ENCODE peak calls at places on chromosomes 5 and 9, in five cellular contexts. U is neuronal stem cell; T is CD4-positive, alpha-beta memory T cell; P is GM23248; O is cardiac muscle cell. S is an unnamed sample.

GRCh38 chr9:120362446-120362845 is 217.5 kb downstream of the CDK5RAP2 start:
- DNase-seq in U (no peak), T (no peak), O (peak; percentile 48), P (peak; percentile 28), S (no peak)

GRCh38 chr9:6944896-6945295 is 187.1 kb downstream of the KDM4C start:
- DNase-seq in P (peak; percentile 50), U (no peak), T (no peak), O (no peak), S (peak; percentile 79)

GRCh38 chr5:133421394-133421793 is 190.9 kb downstream of the FSTL4 start:
- DNase-seq in O (peak; percentile 25), U (no peak), P (peak; percentile 43), T (no peak), S (no peak)

GRCh38 chr5:73948720-73949119 is 322.7 kb downstream of the ARHGEF28 start:
- DNase-seq in T (no peak), P (peak; percentile 72), U (no peak), O (peak; percentile 62), S (no peak)

GRCh38 chr5:5340206-5340729 is 82.2 kb upstream of the ICE1 start:
- DNase-seq in U (no peak), T (no peak), P (peak; percentile 97), O (peak; percentile 92), S (no peak)

GRCh38 chr9:4832786-4833579 is 40.2 kb downstream of the RCL1 start:
- DNase-seq in P (peak; percentile 97), U (no peak), T (no peak), O (peak; percentile 92), S (peak; percentile 94)

GRCh38 chr9:84146893-84147705 is 166.5 kb downstream of the RMI1 start:
- DNase-seq in O (no peak), T (no peak), P (peak; percentile 48), U (no peak), S (no peak)

GRCh38 chr5:120405923-120406322 is 58.2 kb upstream of the PRR16 start:
- DNase-seq in P (peak; percentile 50), U (no peak), T (no peak), O (peak; percentile 71), S (no peak)

GRCh38 chr5:14109041-14109747 is 33.9 kb upstream of the TRIO start:
- DNase-seq in T (no peak), U (no peak), O (no peak), P (peak; percentile 91), S (peak; percentile 53)

GRCh38 chr9:89606567-89607311 is 1.9 kb downstream of the GADD45G start:
- DNase-seq in P (peak; percentile 75), T (no peak), O (peak; percentile 43), U (peak; percentile 32), S (no peak)

GRCh38 chr5:60634054-60634453 is 65.9 kb downstream of the DEPDC1B start:
- DNase-seq in T (no peak), P (peak; percentile 4), U (no peak), O (peak; percentile 61), S (no peak)

GRCh38 chr5:75856056-75856455 is 138.8 kb upstream of the POC5 start:
- DNase-seq in U (no peak), O (no peak), T (no peak), P (no peak), S (no peak)

GRCh38 chr9:96071245-96072124 is 196.0 kb downstream of the ERCC6L2 start:
- DNase-seq in P (peak; percentile 51), O (peak; percentile 50), U (peak; percentile 21), T (no peak), S (no peak)

GRCh38 chr9:80899208-80899607 is 790.1 kb downstream of the TLE1 start:
- DNase-seq in T (no peak), U (no peak), P (no peak), O (peak; percentile 17), S (no peak)

GRCh38 chr9:88187631-88188030 is 49.4 kb upstream of the SPATA31C2 start:
- DNase-seq in T (no peak), O (no peak), U (no peak), P (peak; percentile 49), S (no peak)

GRCh38 chr5:140875085-140876065 is at the start of gene PCDHA12:
- DNase-seq in T (no peak), O (no peak), U (peak; percentile 55), P (no peak), S (no peak)

GRCh38 chr5:943201-943873 is 50.7 kb downstream of the TRIP13 start:
- DNase-seq in T (no peak), O (no peak), P (no peak), U (no peak), S (no peak)

GRCh38 chr9:98994226-98995058 is 50.7 kb downstream of the COL15A1 start:
- DNase-seq in U (no peak), P (peak; percentile 42), T (no peak), O (peak; percentile 25), S (no peak)

GRCh38 chr5:81070561-81070960 is 110.4 kb downstream of the RASGRF2 start:
- DNase-seq in T (no peak), O (no peak), P (no peak), U (no peak), S (no peak)

GRCh38 chr9:20732118-20732517 is 48.1 kb downstream of the FOCAD start:
- DNase-seq in O (peak; percentile 68), T (no peak), U (no peak), P (peak; percentile 69), S (peak; percentile 97)

GRCh38 chr9:6829027-6829426 is 71.3 kb downstream of the KDM4C start:
- DNase-seq in T (no peak), U (no peak), O (no peak), P (peak; percentile 45), S (peak; percentile 12)

GRCh38 chr5:118687671-118688621 is 300.4 kb downstream of the DTWD2 start:
- DNase-seq in P (no peak), U (no peak), O (no peak), T (no peak), S (no peak)

GRCh38 chr9:106019017-106019692 is 324.8 kb downstream of the TMEM38B start:
- DNase-seq in T (no peak), P (no peak), O (no peak), U (no peak), S (no peak)

GRCh38 chr9:129568560-129569505 is 52.1 kb downstream of the C9orf50 start:
- DNase-seq in P (peak; percentile 55), O (peak; percentile 62), T (no peak), U (no peak), S (no peak)

GRCh38 chr9:69809304-69809863 is 11.2 kb upstream of the CFAP95 start:
- DNase-seq in P (peak; percentile 51), T (no peak), U (no peak), O (peak; percentile 37), S (no peak)

GRCh38 chr5:96459313-96460109 is 26.5 kb upstream of the PCSK1 start:
- DNase-seq in U (no peak), P (no peak), T (no peak), O (no peak), S (no peak)

GRCh38 chr5:132116072-132116471 is 42.5 kb downstream of the CSF2 start:
- DNase-seq in O (no peak), T (no peak), U (no peak), P (no peak), S (no peak)

GRCh38 chr9:71760901-71761300 is 7.4 kb downstream of the CEMIP2 start:
- DNase-seq in P (no peak), T (no peak), O (no peak), U (no peak), S (no peak)

GRCh38 chr9:7210854-7211637 is 453.3 kb downstream of the KDM4C start:
- DNase-seq in P (no peak), O (no peak), T (no peak), U (no peak), S (no peak)

GRCh38 chr9:14395300-14396082 is 81.5 kb upstream of the NFIB start:
- DNase-seq in P (no peak), U (no peak), T (no peak), O (no peak), S (no peak)

GRCh38 chr5:175829718-175830585 is 41.4 kb upstream of the CPLX2 start:
- DNase-seq in U (no peak), T (no peak), O (no peak), P (no peak), S (no peak)
- H3K27ac ChIP-seq in U (no peak overlapping the region), T (no peak overlapping the region), O (no peak overlapping the region), P (no peak overlapping the region), S (no peak overlapping the region)

GRCh38 chr9:92773810-92774209 is 9.2 kb upstream of the BICD2 start:
- DNase-seq in O (no peak), P (peak; percentile 7), T (no peak), U (no peak), S (no peak)
- H3K27ac ChIP-seq in O (no peak overlapping the region), P (peak overlapping the region; percentile 64), T (no peak overlapping the region), U (no peak overlapping the region), S (peak overlapping the region; percentile 66)

GRCh38 chr5:37717276-37717612 is 122.6 kb downstream of the GDNF start:
- DNase-seq in O (no peak), T (no peak), U (no peak), P (no peak), S (no peak)
- H3K27ac ChIP-seq in O (no peak overlapping the region), T (no peak overlapping the region), U (no peak overlapping the region), P (no peak overlapping the region), S (no peak overlapping the region)

GRCh38 chr9:137011907-137012675 is 15.7 kb upstream of the CLIC3 start:
- DNase-seq in T (no peak), U (no peak), P (no peak), O (no peak), S (no peak)
- H3K27ac ChIP-seq in T (no peak overlapping the region), U (no peak overlapping the region), P (no peak overlapping the region), O (no peak overlapping the region), S (no peak overlapping the region)

GRCh38 chr9:93897075-93897970 is 57.8 kb downstream of the BARX1 start:
- DNase-seq in P (no peak), O (no peak), T (no peak), U (no peak), S (no peak)
- H3K27ac ChIP-seq in P (no peak overlapping the region), O (no peak overlapping the region), T (no peak overlapping the region), U (no peak overlapping the region), S (no peak overlapping the region)

DNA sequence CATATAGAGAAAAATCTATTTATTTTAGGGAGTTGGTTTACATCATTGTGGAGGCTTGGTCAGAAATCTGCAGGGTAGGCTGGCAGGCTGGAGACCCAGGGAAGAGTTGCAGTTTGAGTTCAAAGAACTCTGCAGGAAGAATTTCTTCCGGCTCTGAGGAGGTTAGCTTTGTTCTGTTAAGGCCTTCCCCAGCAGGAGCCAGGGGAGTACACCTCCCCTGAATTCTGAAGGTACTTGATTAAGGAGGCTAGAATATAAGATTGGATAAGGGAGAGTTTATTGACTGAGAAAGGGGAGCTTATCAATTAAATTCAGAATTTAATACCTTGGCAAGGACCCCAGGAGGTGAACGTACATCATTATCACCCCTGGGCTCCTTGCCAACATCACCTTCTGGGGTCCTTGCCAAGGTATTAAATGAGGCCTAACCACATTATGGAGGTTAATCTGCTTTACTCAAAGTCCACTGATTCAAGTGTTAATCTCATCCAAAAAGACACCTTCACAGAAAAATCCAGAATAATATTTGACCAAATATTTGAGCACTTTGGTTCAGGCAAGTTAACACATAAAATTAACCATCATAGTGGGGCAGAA is 351.7 kb downstream of the CWC27 start:
- DNase-seq in O (no peak), T (no peak), U (no peak), P (no peak), S (no peak)
- H3K27ac ChIP-seq in O (no peak overlapping the region), T (no peak overlapping the region), U (no peak overlapping the region), P (no peak overlapping the region), S (no peak overlapping the region)

S was measured in epithelial cell of prostate.